ENCODE peak calls at places on chromosomes 2 and 18, in four cellular contexts. U is GM23338, W is sigmoid colon, O is keratinocyte. Q is an unnamed sample.

GRCh38 chr18:57819671-57820460 is 16.8 kb upstream of the ATP8B1 start:
- DNase-seq in U (peak), W (no peak), O (peak), Q (peak)

GRCh38 chr18:62584241-62585120 is 61.7 kb downstream of the ZCCHC2 start:
- DNase-seq in U (peak), W (peak), O (peak), Q (peak)

GRCh38 chr2:236691799-236692167 is 122.2 kb downstream of the ACKR3 start:
- DNase-seq in U (no peak), W (no peak), O (peak), Q (no peak)

GRCh38 chr2:216139884-216140283 is 30.7 kb downstream of the XRCC5 start:
- DNase-seq in U (peak), W (no peak), O (peak), Q (peak)

GRCh38 chr18:26453370-26454030 is 94.9 kb downstream of the KCTD1 start:
- DNase-seq in U (no peak), W (no peak), O (no peak), Q (no peak)

GRCh38 chr18:22101731-22102130 is 67.7 kb upstream of the GATA6 start:
- DNase-seq in U (no peak), W (no peak), O (no peak), Q (no peak)

GRCh38 chr2:163667064-163667887 is 68.5 kb downstream of the FIGN start:
- DNase-seq in U (no peak), W (no peak), O (no peak), Q (no peak)

GRCh38 chr2:7886665-7887064 is 795.2 kb upstream of the ID2 start:
- DNase-seq in U (no peak), W (no peak), O (no peak), Q (no peak)

GRCh38 chr18:46915800-46916550 is 1.3 kb downstream of the PIAS2 start:
- DNase-seq in U (no peak), W (no peak), O (no peak), Q (no peak)

GRCh38 chr18:63409301-63409700 is 13.0 kb downstream of the VPS4B start:
- DNase-seq in U (no peak), W (no peak), O (peak), Q (no peak)

GRCh38 chr18:9919564-9920232 is 5.9 kb downstream of the VAPA start:
- DNase-seq in U (no peak), W (no peak), O (no peak), Q (no peak)

GRCh38 chr2:187126247-187127005 is 277.5 kb upstream of the ZSWIM2 start:
- DNase-seq in U (no peak), W (no peak), O (no peak), Q (no peak)

GRCh38 chr2:206856474-206856873 is 82.8 kb upstream of the CPO start:
- DNase-seq in U (no peak), W (no peak), O (no peak), Q (no peak)

GRCh38 chr2:180291552-180292421 is 284.7 kb upstream of the CWC22 start:
- DNase-seq in U (no peak), W (no peak), O (peak), Q (no peak)

GRCh38 chr2:1686784-1687105 is 57.6 kb downstream of the PXDN start:
- DNase-seq in U (no peak), W (peak), O (no peak), Q (no peak)

GRCh38 chr18:51639541-51639940 is 442.1 kb upstream of the MEX3C start:
- DNase-seq in U (no peak), W (no peak), O (no peak), Q (no peak)

GRCh38 chr2:26203091-26203490 is 30.2 kb downstream of the GAREM2 start:
- DNase-seq in U (no peak), W (no peak), O (no peak), Q (no peak)

GRCh38 chr2:12318427-12319057 is 398.2 kb upstream of the TRIB2 start:
- DNase-seq in U (no peak), W (no peak), O (peak), Q (no peak)

GRCh38 chr2:228801451-228801850 is 469.6 kb downstream of the PID1 start:
- DNase-seq in U (no peak), W (no peak), O (no peak), Q (no peak)

GRCh38 chr2:102064679-102065674 is 73.2 kb downstream of the IL1R2 start:
- DNase-seq in U (no peak), W (no peak), O (no peak), Q (no peak)

GRCh38 chr2:28621172-28622100 is 125.6 kb downstream of the PLB1 start:
- DNase-seq in U (peak), W (peak), O (no peak), Q (peak)

GRCh38 chr2:240397924-240398611 is 37.4 kb upstream of the GPC1 start:
- DNase-seq in U (no peak), W (peak), O (no peak), Q (peak)

GRCh38 chr18:48795696-48796095 is 155.1 kb downstream of the SMAD7 start:
- DNase-seq in U (no peak), W (no peak), O (no peak), Q (no peak)

GRCh38 chr2:34193164-34193563 is 594.1 kb upstream of the FAM98A start:
- DNase-seq in U (no peak), W (no peak), O (no peak), Q (no peak)

GRCh38 chr18:13606589-13607254 is 119.6 kb downstream of the FAM210A start:
- DNase-seq in U (no peak), W (no peak), O (no peak), Q (no peak)

GRCh38 chr2:190862591-190862991 is 18.0 kb upstream of the GLS start:
- DNase-seq in U (no peak), W (no peak), O (no peak), Q (no peak)

GRCh38 chr2:94879982-94880377 is 8.8 kb downstream of the TEKT4 start:
- DNase-seq in U (no peak), W (no peak), O (no peak), Q (no peak)

GRCh38 chr2:234496835-234497591 is at the start of gene ARL4C:
- DNase-seq in U (peak), W (peak), O (no peak), Q (peak)

GRCh38 chr2:188130317-188130716 is 161.4 kb upstream of the GULP1 start:
- DNase-seq in U (peak), W (no peak), O (no peak), Q (no peak)

GRCh38 chr2:109545828-109546713 is 67.7 kb downstream of the SEPTIN10 start:
- DNase-seq in U (peak), W (peak), O (no peak), Q (peak)

GRCh38 chr2:121722479-121722878 is 14.2 kb downstream of the NIFK start:
- DNase-seq in U (no peak), W (no peak), O (no peak), Q (no peak)

Q was measured in iPS-NIHi11.